ENCODE peak calls at places on chromosomes 16 and 17, in eight cellular contexts. B is vagina; P is CD8-positive, alpha-beta T cell; C is HT-29; E is anterior cingulate cortex; D is cardiac muscle cell; Z is GDM1; F is activated naive CD4-positive, alpha-beta T cell treated with anti-CD3 and anti-CD28 coated beads for 36 hours. M is an unnamed sample.

GRCh38 chr17:83056583-83057396 is 22.6 kb upstream of the METRNL start:
- DNase-seq in Z (no peak), C (peak), D (no peak), P (no peak), B (no peak), E (no peak), F (no peak), M (peak)

GRCh38 chr16:57384248-57385070 is 12.2 kb downstream of the CX3CL1 start:
- DNase-seq in D (no peak), P (no peak), C (no peak), F (no peak), Z (no peak), E (no peak), B (no peak), M (no peak)

GRCh38 chr16:53933407-53933806 is 229.5 kb downstream of the FTO start:
- DNase-seq in P (no peak), D (no peak), E (no peak), F (no peak), Z (no peak), B (no peak), C (no peak), M (no peak)

GRCh38 chr17:41360291-41360995 is 9.2 kb downstream of the KRT33B start:
- DNase-seq in C (no peak), F (no peak), B (no peak), P (no peak), D (peak), E (no peak), Z (no peak), M (no peak)

GRCh38 chr17:76152580-76152979 is 11.5 kb upstream of the FOXJ1 start:
- DNase-seq in Z (no peak), E (peak), F (no peak), D (no peak), P (no peak), B (no peak), C (no peak), M (no peak)

GRCh38 chr16:87304951-87305350 is 12.2 kb downstream of the C16orf95 start:
- DNase-seq in B (no peak), C (no peak), D (no peak), F (no peak), E (no peak), P (no peak), Z (no peak), M (no peak)

GRCh38 chr16:27322858-27323780 is 9.3 kb downstream of the IL4R start:
- DNase-seq in C (peak), D (no peak), Z (no peak), E (no peak), P (no peak), B (no peak), F (no peak), M (no peak)

GRCh38 chr16:88315543-88316105 is 67.1 kb upstream of the ZNF469 start:
- DNase-seq in P (no peak), D (peak), E (no peak), B (no peak), C (peak), F (no peak), Z (no peak), M (no peak)

GRCh38 chr16:25941800-25942558 is 250.2 kb downstream of the HS3ST4 start:
- DNase-seq in Z (no peak), F (no peak), B (no peak), E (no peak), D (peak), C (no peak), P (no peak), M (no peak)

GRCh38 chr17:77127735-77128361 is 12.9 kb upstream of the SEC14L1 start:
- DNase-seq in Z (no peak), P (peak), F (peak), D (peak), C (no peak), B (no peak), E (peak), M (no peak)

GRCh38 chr17:67105213-67105612 is 60.9 kb downstream of the CACNG1 start:
- DNase-seq in D (peak), B (no peak), Z (no peak), F (no peak), E (no peak), C (no peak), P (no peak), M (no peak)

GRCh38 chr16:14377326-14377725 is 252.7 kb downstream of the PARN start:
- DNase-seq in B (no peak), E (no peak), D (no peak), Z (no peak), P (no peak), C (no peak), F (no peak), M (no peak)

GRCh38 chr17:5539286-5539685 is 45.0 kb downstream of the NLRP1 start:
- DNase-seq in F (no peak), E (no peak), Z (no peak), B (no peak), D (no peak), P (no peak), C (no peak), M (no peak)

GRCh38 chr16:13680021-13680672 is 239.8 kb upstream of the ERCC4 start:
- DNase-seq in F (no peak), C (no peak), D (no peak), E (no peak), Z (no peak), P (no peak), B (no peak), M (no peak)

GRCh38 chr17:36846410-36847292 is 90.6 kb upstream of the LHX1 start:
- DNase-seq in F (no peak), B (no peak), C (no peak), E (no peak), Z (no peak), D (no peak), P (no peak), M (no peak)